ENCODE peak calls at places on chromosomes 4 and X, in nine cellular contexts. One of them, this sample, is unnamed.

GRCh38 chr4:82044141-82044993 is 329.4 kb downstream of the HNRNPD start:
- DNase-seq in testis: peak; percentile 68
- DNase-seq in vagina: no peak
- DNase-seq in IMR-90: peak; percentile 0
- DNase-seq in spleen: peak; percentile 76
- DNase-seq in Peyer's patch: peak; percentile 66
- DNase-seq in suprapubic skin: peak; percentile 65
- DNase-seq in ovary: peak; percentile 70
- DNase-seq in sigmoid colon: peak; percentile 71
- DNase-seq in this sample: peak; percentile 12

GRCh38 chrX:42378857-42379256 is 399.1 kb downstream of the PPP1R2C start:
- DNase-seq in ovary: no peak
- DNase-seq in suprapubic skin: no peak
- DNase-seq in testis: no peak
- DNase-seq in Peyer's patch: no peak
- DNase-seq in IMR-90: no peak
- DNase-seq in sigmoid colon: no peak
- DNase-seq in spleen: no peak
- DNase-seq in vagina: no peak
- DNase-seq in this sample: no peak

GRCh38 chr4:122716825-122717448 is 15.6 kb upstream of the BBS12 start:
- DNase-seq in IMR-90: peak; percentile 63
- DNase-seq in testis: peak; percentile 85
- DNase-seq in suprapubic skin: peak; percentile 66
- DNase-seq in vagina: no peak
- DNase-seq in Peyer's patch: peak; percentile 89
- DNase-seq in ovary: peak; percentile 44
- DNase-seq in sigmoid colon: peak; percentile 72
- DNase-seq in spleen: no peak
- DNase-seq in this sample: peak; percentile 32

GRCh38 chr4:26719954-26720552 is 136.2 kb downstream of the TBC1D19 start:
- DNase-seq in testis: no peak
- DNase-seq in Peyer's patch: no peak
- DNase-seq in suprapubic skin: no peak
- DNase-seq in spleen: no peak
- DNase-seq in IMR-90: peak; percentile 63
- DNase-seq in ovary: no peak
- DNase-seq in sigmoid colon: no peak
- DNase-seq in vagina: no peak
- DNase-seq in this sample: no peak

GRCh38 chr4:110196206-110196870 is 2.1 kb downstream of the ELOVL6 start:
- DNase-seq in Peyer's patch: peak; percentile 67
- DNase-seq in spleen: peak; percentile 90
- DNase-seq in vagina: no peak
- DNase-seq in sigmoid colon: peak; percentile 66
- DNase-seq in IMR-90: peak; percentile 32
- DNase-seq in ovary: peak; percentile 71
- DNase-seq in suprapubic skin: peak; percentile 69
- DNase-seq in testis: peak; percentile 64
- DNase-seq in this sample: peak; percentile 53

GRCh38 chr4:69096111-69096656 is at the start of gene UGT2B7:
- DNase-seq in IMR-90: no peak
- DNase-seq in testis: no peak
- DNase-seq in Peyer's patch: no peak
- DNase-seq in spleen: no peak
- DNase-seq in vagina: no peak
- DNase-seq in ovary: no peak
- DNase-seq in sigmoid colon: no peak
- DNase-seq in suprapubic skin: no peak
- DNase-seq in this sample: no peak

GRCh38 chrX:77742788-77743476 is 43.1 kb downstream of the ATRX start:
- DNase-seq in testis: no peak
- DNase-seq in ovary: no peak
- DNase-seq in Peyer's patch: no peak
- DNase-seq in sigmoid colon: no peak
- DNase-seq in vagina: no peak
- DNase-seq in IMR-90: no peak
- DNase-seq in suprapubic skin: no peak
- DNase-seq in spleen: no peak
- DNase-seq in this sample: no peak

GRCh38 chrX:119698835-119699234 is 5.9 kb upstream of the SEPTIN6 start:
- DNase-seq in IMR-90: peak; percentile 67
- DNase-seq in vagina: no peak
- DNase-seq in testis: no peak
- DNase-seq in ovary: no peak
- DNase-seq in Peyer's patch: no peak
- DNase-seq in suprapubic skin: no peak
- DNase-seq in sigmoid colon: no peak
- DNase-seq in spleen: no peak
- DNase-seq in this sample: no peak

GRCh38 chr4:7276538-7276937 is 84.2 kb downstream of the SORCS2 start:
- DNase-seq in ovary: no peak
- DNase-seq in vagina: no peak
- DNase-seq in testis: no peak
- DNase-seq in sigmoid colon: no peak
- DNase-seq in suprapubic skin: no peak
- DNase-seq in Peyer's patch: no peak
- DNase-seq in IMR-90: no peak
- DNase-seq in spleen: no peak
- DNase-seq in this sample: peak; percentile 32

GRCh38 chrX:155767101-155767878 is 113.9 kb upstream of the VAMP7 start:
- DNase-seq in Peyer's patch: peak; percentile 68
- DNase-seq in vagina: no peak
- DNase-seq in ovary: peak; percentile 36
- DNase-seq in IMR-90: peak; percentile 74
- DNase-seq in spleen: no peak
- DNase-seq in testis: peak; percentile 40
- DNase-seq in suprapubic skin: peak; percentile 61
- DNase-seq in sigmoid colon: peak; percentile 71
- DNase-seq in this sample: peak; percentile 41

GRCh38 chr4:186621959-186622553 is 66.7 kb upstream of the MTNR1A start:
- DNase-seq in ovary: no peak
- DNase-seq in spleen: no peak
- DNase-seq in Peyer's patch: no peak
- DNase-seq in vagina: no peak
- DNase-seq in testis: no peak
- DNase-seq in suprapubic skin: no peak
- DNase-seq in sigmoid colon: no peak
- DNase-seq in IMR-90: peak; percentile 95
- DNase-seq in this sample: no peak

GRCh38 chrX:125090046-125090445 is 229.6 kb upstream of the TEX13C start:
- DNase-seq in testis: no peak
- DNase-seq in sigmoid colon: no peak
- DNase-seq in ovary: no peak
- DNase-seq in spleen: no peak
- DNase-seq in IMR-90: no peak
- DNase-seq in Peyer's patch: no peak
- DNase-seq in vagina: no peak
- DNase-seq in suprapubic skin: no peak
- DNase-seq in this sample: no peak

GRCh38 chrX:11703855-11704254 is 38.1 kb upstream of the ARHGAP6 start:
- DNase-seq in vagina: no peak
- DNase-seq in sigmoid colon: no peak
- DNase-seq in spleen: peak; percentile 62
- DNase-seq in IMR-90: no peak
- DNase-seq in suprapubic skin: no peak
- DNase-seq in ovary: no peak
- DNase-seq in Peyer's patch: no peak
- DNase-seq in testis: no peak
- DNase-seq in this sample: no peak

GRCh38 chr4:26459756-26460530 is 30.3 kb downstream of the CCKAR start:
- DNase-seq in suprapubic skin: no peak
- DNase-seq in sigmoid colon: no peak
- DNase-seq in ovary: no peak
- DNase-seq in spleen: no peak
- DNase-seq in Peyer's patch: no peak
- DNase-seq in vagina: peak; percentile 70
- DNase-seq in testis: no peak
- DNase-seq in IMR-90: peak; percentile 90
- DNase-seq in this sample: no peak

GRCh38 chr4:153345011-153345981 is 808 bp downstream of the MND1 start:
- DNase-seq in IMR-90: peak; percentile 56
- DNase-seq in spleen: peak; percentile 79
- DNase-seq in ovary: no peak
- DNase-seq in testis: peak; percentile 50
- DNase-seq in suprapubic skin: peak; percentile 63
- DNase-seq in vagina: no peak
- DNase-seq in Peyer's patch: peak; percentile 65
- DNase-seq in sigmoid colon: peak; percentile 66
- DNase-seq in this sample: peak; percentile 20

GRCh38 chrX:38332505-38332904 is 5.2 kb upstream of the RPGR start:
- DNase-seq in vagina: no peak
- DNase-seq in Peyer's patch: no peak
- DNase-seq in sigmoid colon: no peak
- DNase-seq in IMR-90: no peak
- DNase-seq in suprapubic skin: no peak
- DNase-seq in spleen: no peak
- DNase-seq in ovary: no peak
- DNase-seq in testis: no peak
- DNase-seq in this sample: no peak

GRCh38 chrX:38326086-38326485 is 1.2 kb downstream of the RPGR start:
- DNase-seq in ovary: no peak
- DNase-seq in vagina: no peak
- DNase-seq in IMR-90: no peak
- DNase-seq in testis: no peak
- DNase-seq in spleen: no peak
- DNase-seq in Peyer's patch: no peak
- DNase-seq in suprapubic skin: no peak
- DNase-seq in sigmoid colon: no peak
- DNase-seq in this sample: no peak

GRCh38 chrX:38327775-38328081 is 419 bp upstream of the RPGR start:
- DNase-seq in suprapubic skin: no peak
- DNase-seq in spleen: no peak
- DNase-seq in vagina: no peak
- DNase-seq in sigmoid colon: no peak
- DNase-seq in Peyer's patch: no peak
- DNase-seq in IMR-90: no peak
- DNase-seq in testis: no peak
- DNase-seq in ovary: no peak
- DNase-seq in this sample: no peak

GRCh38 chrX:38327007-38327774 is at the start of gene RPGR:
- DNase-seq in testis: peak; percentile 95
- DNase-seq in IMR-90: peak; percentile 91
- DNase-seq in suprapubic skin: peak; percentile 95
- DNase-seq in sigmoid colon: peak; percentile 97
- DNase-seq in spleen: peak; percentile 97
- DNase-seq in ovary: peak; percentile 93
- DNase-seq in vagina: no peak
- DNase-seq in Peyer's patch: peak; percentile 97
- DNase-seq in this sample: peak; percentile 92
- TF ChIP-seq POLR2A in testis: no peak
- TF ChIP-seq POLR2A in IMR-90: peak; percentile 53
- TF ChIP-seq POLR2A in suprapubic skin: no peak
- TF ChIP-seq POLR2A in sigmoid colon: no peak
- TF ChIP-seq POLR2A in spleen: no peak
- TF ChIP-seq POLR2A in ovary: peak; percentile 67
- TF ChIP-seq POLR2A in vagina: no peak
- TF ChIP-seq POLR2A in Peyer's patch: peak; percentile 20
- TF ChIP-seq POLR2A in this sample: peak; percentile 70

DNA sequence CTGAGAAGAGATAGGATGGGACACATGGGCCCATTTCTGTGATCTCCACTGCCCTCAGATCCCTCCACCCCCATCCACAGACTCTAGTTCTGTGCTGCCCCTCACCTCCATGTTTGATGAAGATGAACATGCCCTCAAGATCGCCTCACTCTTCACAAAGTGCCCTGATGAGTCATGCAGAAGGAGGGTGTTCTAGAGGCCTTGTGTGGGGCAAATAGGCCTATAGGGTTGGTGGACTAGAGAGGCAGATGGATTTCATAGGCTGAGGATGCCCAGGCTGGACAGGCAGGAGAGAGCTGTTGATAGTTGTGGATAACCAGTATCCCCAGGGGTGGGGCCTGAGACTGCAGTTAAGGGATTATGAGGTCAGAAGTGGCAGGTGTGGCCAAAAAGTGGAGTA is at the start of gene CXorf65:
- DNase-seq in spleen: peak; percentile 22
- DNase-seq in IMR-90: no peak
- DNase-seq in Peyer's patch: no peak
- DNase-seq in testis: no peak
- DNase-seq in suprapubic skin: no peak
- DNase-seq in vagina: no peak
- DNase-seq in sigmoid colon: no peak
- DNase-seq in ovary: no peak
- DNase-seq in this sample: no peak
- TF ChIP-seq POLR2A in spleen: no peak
- TF ChIP-seq POLR2A in IMR-90: no peak
- TF ChIP-seq POLR2A in Peyer's patch: no peak
- TF ChIP-seq POLR2A in testis: no peak
- TF ChIP-seq POLR2A in suprapubic skin: no peak
- TF ChIP-seq POLR2A in vagina: no peak
- TF ChIP-seq POLR2A in sigmoid colon: no peak
- TF ChIP-seq POLR2A in ovary: no peak
- TF ChIP-seq POLR2A in this sample: no peak

GRCh38 chrX:136495043-136495442 is 2.3 kb upstream of the HTATSF1 start:
- DNase-seq in ovary: no peak
- DNase-seq in IMR-90: no peak
- DNase-seq in spleen: no peak
- DNase-seq in Peyer's patch: no peak
- DNase-seq in vagina: no peak
- DNase-seq in suprapubic skin: no peak
- DNase-seq in sigmoid colon: no peak
- DNase-seq in testis: no peak
- DNase-seq in this sample: no peak

GRCh38 chrX:136496359-136496767 is 1.0 kb upstream of the HTATSF1 start:
- DNase-seq in Peyer's patch: no peak
- DNase-seq in IMR-90: no peak
- DNase-seq in sigmoid colon: no peak
- DNase-seq in vagina: no peak
- DNase-seq in ovary: no peak
- DNase-seq in spleen: no peak
- DNase-seq in suprapubic skin: no peak
- DNase-seq in testis: no peak
- DNase-seq in this sample: no peak

GRCh38 chrX:136497556-136498048 is at the start of gene HTATSF1:
- DNase-seq in vagina: no peak
- DNase-seq in testis: no peak
- DNase-seq in Peyer's patch: no peak
- DNase-seq in spleen: peak; percentile 88
- DNase-seq in IMR-90: no peak
- DNase-seq in sigmoid colon: peak; percentile 67
- DNase-seq in ovary: no peak
- DNase-seq in suprapubic skin: peak; percentile 70
- DNase-seq in this sample: no peak

GRCh38 chrX:136491832-136492231 is 4.1 kb downstream of the BRS3 start:
- DNase-seq in IMR-90: no peak
- DNase-seq in ovary: no peak
- DNase-seq in sigmoid colon: no peak
- DNase-seq in Peyer's patch: no peak
- DNase-seq in spleen: no peak
- DNase-seq in vagina: no peak
- DNase-seq in suprapubic skin: no peak
- DNase-seq in testis: no peak
- DNase-seq in this sample: no peak

GRCh38 chrX:136496768-136497555 is 430 bp upstream of the HTATSF1 start:
- DNase-seq in suprapubic skin: peak; percentile 89
- DNase-seq in IMR-90: peak; percentile 79
- DNase-seq in Peyer's patch: peak; percentile 95
- DNase-seq in spleen: peak; percentile 95
- DNase-seq in ovary: peak; percentile 88
- DNase-seq in testis: peak; percentile 91
- DNase-seq in vagina: no peak
- DNase-seq in sigmoid colon: peak; percentile 93
- DNase-seq in this sample: peak; percentile 90
- TF ChIP-seq POLR2A in suprapubic skin: no peak
- TF ChIP-seq POLR2A in IMR-90: peak; percentile 57
- TF ChIP-seq POLR2A in Peyer's patch: no peak
- TF ChIP-seq POLR2A in spleen: no peak
- TF ChIP-seq POLR2A in ovary: peak; percentile 45
- TF ChIP-seq POLR2A in testis: no peak
- TF ChIP-seq POLR2A in vagina: no peak
- TF ChIP-seq POLR2A in sigmoid colon: no peak
- TF ChIP-seq POLR2A in this sample: peak; percentile 32

GRCh38 chr4:91916219-91916618 is 387.5 kb upstream of the GRID2 start:
- DNase-seq in spleen: no peak
- DNase-seq in suprapubic skin: no peak
- DNase-seq in vagina: no peak
- DNase-seq in testis: no peak
- DNase-seq in sigmoid colon: no peak
- DNase-seq in ovary: no peak
- DNase-seq in Peyer's patch: no peak
- DNase-seq in IMR-90: no peak
- DNase-seq in this sample: no peak
- TF ChIP-seq POLR2A in spleen: no peak
- TF ChIP-seq POLR2A in suprapubic skin: no peak
- TF ChIP-seq POLR2A in vagina: no peak
- TF ChIP-seq POLR2A in testis: no peak
- TF ChIP-seq POLR2A in sigmoid colon: no peak
- TF ChIP-seq POLR2A in ovary: no peak
- TF ChIP-seq POLR2A in Peyer's patch: no peak
- TF ChIP-seq POLR2A in IMR-90: no peak
- TF ChIP-seq POLR2A in this sample: no peak